ENCODE peak calls at places on chromosome 14, in seven cellular contexts. G, Q, J, W, T, N and P are unnamed samples.

GRCh38 chr14:50262865-50263264 is 31.5 kb upstream of the SOS2 start:
- DNase-seq in W (no peak), Q (no peak), N (no peak), G (no peak), J (no peak), T (no peak), P (no peak)

GRCh38 chr14:26598672-26599131 is 869 bp upstream of the NOVA1 start:
- DNase-seq in N (no peak), G (no peak), T (no peak), Q (no peak), W (no peak), J (peak), P (no peak)

GRCh38 chr14:63204407-63205280 is at the start of gene RHOJ:
- DNase-seq in N (peak), J (peak), W (no peak), T (peak), Q (no peak), G (peak), P (peak)

GRCh38 chr14:21476526-21476924 is 234 bp downstream of the RAB2B start:
- DNase-seq in J (no peak), T (peak), W (no peak), G (peak), Q (peak), N (no peak), P (peak)

GRCh38 chr14:90760591-90761316 is 55.5 kb downstream of the TTC7B start:
- DNase-seq in J (no peak), N (peak), G (no peak), Q (no peak), W (no peak), T (no peak), P (peak)

GRCh38 chr14:100297320-100298300 is 8.6 kb downstream of the SLC25A29 start:
- DNase-seq in J (peak), T (peak), W (no peak), G (peak), N (peak), Q (peak), P (peak)

GRCh38 chr14:74893614-74894091 is 11.9 kb downstream of the DLST start:
- DNase-seq in T (no peak), W (no peak), G (no peak), N (no peak), J (no peak), Q (no peak), P (no peak)

GRCh38 chr14:91509083-91509877 is 830 bp downstream of the PPP4R3A start:
- DNase-seq in W (no peak), T (peak), Q (peak), J (no peak), N (no peak), G (no peak), P (no peak)

GRCh38 chr14:49497725-49498348 is 88.3 kb downstream of the RPS29 start:
- DNase-seq in T (peak), J (no peak), N (peak), G (no peak), W (peak), Q (no peak), P (peak)

GRCh38 chr14:59964251-59965007 is 44.5 kb downstream of the LRRC9 start:
- DNase-seq in Q (no peak), N (no peak), J (no peak), G (no peak), W (no peak), T (no peak), P (peak)

GRCh38 chr14:84162658-84163057 is 1367.3 kb upstream of the FLRT2 start:
- DNase-seq in N (no peak), T (no peak), J (no peak), W (no peak), Q (no peak), G (no peak), P (no peak)

GRCh38 chr14:78448483-78449094 is 278.4 kb downstream of the NRXN3 start:
- DNase-seq in J (no peak), G (peak), N (no peak), W (no peak), T (peak), Q (peak), P (no peak)

GRCh38 chr14:53849549-53849948 is 107.1 kb downstream of the BMP4 start:
- DNase-seq in Q (no peak), W (no peak), T (no peak), G (no peak), N (no peak), J (no peak), P (no peak)

GRCh38 chr14:28765907-28766504 is 581 bp upstream of the FOXG1 start:
- DNase-seq in W (no peak), G (no peak), N (peak), Q (no peak), J (no peak), T (no peak), P (no peak)

GRCh38 chr14:71115306-71115705 is 208.0 kb downstream of the PCNX1 start:
- DNase-seq in Q (no peak), N (no peak), W (no peak), J (no peak), T (no peak), G (no peak), P (no peak)

GRCh38 chr14:29740491-29740890 is 187.2 kb downstream of the PRKD1 start:
- DNase-seq in N (no peak), Q (no peak), G (no peak), T (no peak), J (no peak), W (no peak), P (no peak)

GRCh38 chr14:100429537-100429936 is 106.4 kb downstream of the SLC25A47 start:
- DNase-seq in J (no peak), N (no peak), T (peak), W (no peak), Q (no peak), G (no peak), P (no peak)

GRCh38 chr14:91511014-91511466 is 930 bp upstream of the PPP4R3A start:
- DNase-seq in T (peak), J (no peak), Q (no peak), W (no peak), G (no peak), N (peak), P (peak)

GRCh38 chr14:100580316-100581227 is 6.6 kb downstream of the BEGAIN start:
- DNase-seq in W (no peak), G (no peak), N (no peak), T (no peak), J (no peak), Q (no peak), P (no peak)

GRCh38 chr14:37027188-37027824 is 145.1 kb downstream of the SLC25A21 start:
- DNase-seq in J (no peak), T (no peak), G (no peak), N (no peak), W (peak), Q (no peak), P (no peak)

GRCh38 chr14:67268456-67269115 is 27.4 kb downstream of the PALS1 start:
- DNase-seq in T (no peak), J (no peak), N (no peak), Q (no peak), W (no peak), G (peak), P (peak)

GRCh38 chr14:24443053-24443683 is 592 bp upstream of the SDR39U1 start:
- DNase-seq in G (no peak), Q (no peak), W (no peak), T (no peak), J (no peak), N (no peak), P (no peak)

GRCh38 chr14:95319312-95320075 is at the start of gene CLMN:
- DNase-seq in T (peak), G (peak), W (no peak), N (peak), Q (peak), J (peak), P (peak)

GRCh38 chr14:77322209-77322902 is 1.5 kb downstream of the GSTZ1 start:
- DNase-seq in J (no peak), Q (no peak), G (no peak), T (no peak), N (no peak), W (no peak), P (no peak)